ENCODE peak calls at places on chromosomes 13 and 19, in four cellular contexts. One of them, this sample, is unnamed.
A peak's percentile ranks its signal among the peaks of the same experiment; 100 is the strongest.

GRCh38 chr19:13051581-13052165 is 51.0 kb downstream of the LYL1 start:
- DNase-seq in stimulated activated effector memory CD8-positive, alpha-beta T cell treated with anti-CD3 and anti-CD28 coated beads, Interleukin-12 subunit alpha, Interleukin-12 subunit beta, amount 100 ng/mL, for 72 hours: no peak
- DNase-seq in activated B cell treated with CpG ODN at 0.5 μM for 24 hours: no peak
- DNase-seq in EL: peak; percentile 43
- DNase-seq in this sample: peak; percentile 85

GRCh38 chr13:92346046-92346445 is 880.6 kb upstream of the GPC6 start:
- DNase-seq in activated B cell treated with CpG ODN at 0.5 μM for 24 hours: no peak
- DNase-seq in EL: no peak
- DNase-seq in stimulated activated effector memory CD8-positive, alpha-beta T cell treated with anti-CD3 and anti-CD28 coated beads, Interleukin-12 subunit alpha, Interleukin-12 subunit beta, amount 100 ng/mL, for 72 hours: no peak
- DNase-seq in this sample: no peak

GRCh38 chr13:80339578-80339840 is 1.4 kb downstream of the SPRY2 start:
- DNase-seq in activated B cell treated with CpG ODN at 0.5 μM for 24 hours: no peak
- DNase-seq in EL: no peak
- DNase-seq in stimulated activated effector memory CD8-positive, alpha-beta T cell treated with anti-CD3 and anti-CD28 coated beads, Interleukin-12 subunit alpha, Interleukin-12 subunit beta, amount 100 ng/mL, for 72 hours: no peak
- DNase-seq in this sample: no peak

GRCh38 chr19:35533822-35534521 is 716 bp downstream of the GAPDHS start:
- DNase-seq in activated B cell treated with CpG ODN at 0.5 μM for 24 hours: no peak
- DNase-seq in stimulated activated effector memory CD8-positive, alpha-beta T cell treated with anti-CD3 and anti-CD28 coated beads, Interleukin-12 subunit alpha, Interleukin-12 subunit beta, amount 100 ng/mL, for 72 hours: no peak
- DNase-seq in EL: peak; percentile 23
- DNase-seq in this sample: no peak

GRCh38 chr13:114132419-114133121 is at the start of gene RASA3:
- DNase-seq in EL: peak; percentile 81
- DNase-seq in activated B cell treated with CpG ODN at 0.5 μM for 24 hours: peak; percentile 73
- DNase-seq in stimulated activated effector memory CD8-positive, alpha-beta T cell treated with anti-CD3 and anti-CD28 coated beads, Interleukin-12 subunit alpha, Interleukin-12 subunit beta, amount 100 ng/mL, for 72 hours: peak; percentile 61
- DNase-seq in this sample: peak; percentile 87

GRCh38 chr19:46892252-46893179 is 31.7 kb downstream of the ARHGAP35 start:
- DNase-seq in EL: no peak
- DNase-seq in stimulated activated effector memory CD8-positive, alpha-beta T cell treated with anti-CD3 and anti-CD28 coated beads, Interleukin-12 subunit alpha, Interleukin-12 subunit beta, amount 100 ng/mL, for 72 hours: no peak
- DNase-seq in activated B cell treated with CpG ODN at 0.5 μM for 24 hours: no peak
- DNase-seq in this sample: no peak

GRCh38 chr13:25046274-25046984 is 49.5 kb upstream of the PABPC3 start:
- DNase-seq in stimulated activated effector memory CD8-positive, alpha-beta T cell treated with anti-CD3 and anti-CD28 coated beads, Interleukin-12 subunit alpha, Interleukin-12 subunit beta, amount 100 ng/mL, for 72 hours: no peak
- DNase-seq in activated B cell treated with CpG ODN at 0.5 μM for 24 hours: no peak
- DNase-seq in EL: no peak
- DNase-seq in this sample: no peak

GRCh38 chr13:29428310-29428991 is 167.0 kb downstream of the SLC7A1 start:
- DNase-seq in activated B cell treated with CpG ODN at 0.5 μM for 24 hours: no peak
- DNase-seq in EL: peak; percentile 31
- DNase-seq in stimulated activated effector memory CD8-positive, alpha-beta T cell treated with anti-CD3 and anti-CD28 coated beads, Interleukin-12 subunit alpha, Interleukin-12 subunit beta, amount 100 ng/mL, for 72 hours: no peak
- DNase-seq in this sample: no peak

GRCh38 chr13:38346764-38347163 is 2.9 kb upstream of the UFM1 start:
- DNase-seq in activated B cell treated with CpG ODN at 0.5 μM for 24 hours: no peak
- DNase-seq in EL: no peak
- DNase-seq in stimulated activated effector memory CD8-positive, alpha-beta T cell treated with anti-CD3 and anti-CD28 coated beads, Interleukin-12 subunit alpha, Interleukin-12 subunit beta, amount 100 ng/mL, for 72 hours: no peak
- DNase-seq in this sample: no peak

GRCh38 chr13:28551498-28551895 is 56.6 kb upstream of the FLT1 start:
- DNase-seq in stimulated activated effector memory CD8-positive, alpha-beta T cell treated with anti-CD3 and anti-CD28 coated beads, Interleukin-12 subunit alpha, Interleukin-12 subunit beta, amount 100 ng/mL, for 72 hours: no peak
- DNase-seq in activated B cell treated with CpG ODN at 0.5 μM for 24 hours: no peak
- DNase-seq in EL: no peak
- DNase-seq in this sample: no peak

GRCh38 chr19:8163781-8164180 is 14.4 kb upstream of the FBN3 start:
- DNase-seq in EL: no peak
- DNase-seq in stimulated activated effector memory CD8-positive, alpha-beta T cell treated with anti-CD3 and anti-CD28 coated beads, Interleukin-12 subunit alpha, Interleukin-12 subunit beta, amount 100 ng/mL, for 72 hours: no peak
- DNase-seq in activated B cell treated with CpG ODN at 0.5 μM for 24 hours: no peak
- DNase-seq in this sample: no peak

GRCh38 chr19:52734340-52734892 is 428 bp downstream of the ZNF611 start:
- DNase-seq in EL: peak; percentile 33
- DNase-seq in activated B cell treated with CpG ODN at 0.5 μM for 24 hours: no peak
- DNase-seq in stimulated activated effector memory CD8-positive, alpha-beta T cell treated with anti-CD3 and anti-CD28 coated beads, Interleukin-12 subunit alpha, Interleukin-12 subunit beta, amount 100 ng/mL, for 72 hours: no peak
- DNase-seq in this sample: peak; percentile 61

GRCh38 chr19:29519146-29519545 is 6.6 kb upstream of the VSTM2B start:
- DNase-seq in stimulated activated effector memory CD8-positive, alpha-beta T cell treated with anti-CD3 and anti-CD28 coated beads, Interleukin-12 subunit alpha, Interleukin-12 subunit beta, amount 100 ng/mL, for 72 hours: no peak
- DNase-seq in activated B cell treated with CpG ODN at 0.5 μM for 24 hours: no peak
- DNase-seq in EL: no peak
- DNase-seq in this sample: no peak

GRCh38 chr13:79393564-79394249 is 12.3 kb downstream of the RBM26 start:
- DNase-seq in activated B cell treated with CpG ODN at 0.5 μM for 24 hours: peak; percentile 47
- DNase-seq in stimulated activated effector memory CD8-positive, alpha-beta T cell treated with anti-CD3 and anti-CD28 coated beads, Interleukin-12 subunit alpha, Interleukin-12 subunit beta, amount 100 ng/mL, for 72 hours: no peak
- DNase-seq in EL: no peak
- DNase-seq in this sample: no peak

GRCh38 chr13:113647351-113648217 is 10.4 kb downstream of the ATP4B start:
- DNase-seq in EL: peak; percentile 39
- DNase-seq in stimulated activated effector memory CD8-positive, alpha-beta T cell treated with anti-CD3 and anti-CD28 coated beads, Interleukin-12 subunit alpha, Interleukin-12 subunit beta, amount 100 ng/mL, for 72 hours: no peak
- DNase-seq in activated B cell treated with CpG ODN at 0.5 μM for 24 hours: peak; percentile 10
- DNase-seq in this sample: peak; percentile 93

GRCh38 chr13:98071316-98071715 is 71.6 kb upstream of the FARP1 start:
- DNase-seq in activated B cell treated with CpG ODN at 0.5 μM for 24 hours: no peak
- DNase-seq in EL: no peak
- DNase-seq in stimulated activated effector memory CD8-positive, alpha-beta T cell treated with anti-CD3 and anti-CD28 coated beads, Interleukin-12 subunit alpha, Interleukin-12 subunit beta, amount 100 ng/mL, for 72 hours: no peak
- DNase-seq in this sample: no peak

GRCh38 chr19:35290381-35291135 is 1.4 kb upstream of the MAG start:
- DNase-seq in activated B cell treated with CpG ODN at 0.5 μM for 24 hours: no peak
- DNase-seq in stimulated activated effector memory CD8-positive, alpha-beta T cell treated with anti-CD3 and anti-CD28 coated beads, Interleukin-12 subunit alpha, Interleukin-12 subunit beta, amount 100 ng/mL, for 72 hours: no peak
- DNase-seq in EL: no peak
- DNase-seq in this sample: no peak

GRCh38 chr13:100601716-100602115 is 13.1 kb upstream of the GGACT start:
- DNase-seq in EL: no peak
- DNase-seq in activated B cell treated with CpG ODN at 0.5 μM for 24 hours: no peak
- DNase-seq in stimulated activated effector memory CD8-positive, alpha-beta T cell treated with anti-CD3 and anti-CD28 coated beads, Interleukin-12 subunit alpha, Interleukin-12 subunit beta, amount 100 ng/mL, for 72 hours: no peak
- DNase-seq in this sample: no peak

GRCh38 chr13:109668433-109669233 is 117.8 kb downstream of the IRS2 start:
- DNase-seq in activated B cell treated with CpG ODN at 0.5 μM for 24 hours: no peak
- DNase-seq in EL: no peak
- DNase-seq in stimulated activated effector memory CD8-positive, alpha-beta T cell treated with anti-CD3 and anti-CD28 coated beads, Interleukin-12 subunit alpha, Interleukin-12 subunit beta, amount 100 ng/mL, for 72 hours: no peak
- DNase-seq in this sample: no peak

GRCh38 chr13:66312312-66313087 is 917.6 kb downstream of the PCDH9 start:
- DNase-seq in activated B cell treated with CpG ODN at 0.5 μM for 24 hours: no peak
- DNase-seq in EL: peak; percentile 67
- DNase-seq in stimulated activated effector memory CD8-positive, alpha-beta T cell treated with anti-CD3 and anti-CD28 coated beads, Interleukin-12 subunit alpha, Interleukin-12 subunit beta, amount 100 ng/mL, for 72 hours: no peak
- DNase-seq in this sample: no peak

GRCh38 chr13:111267784-111268183 is 52.7 kb upstream of the TEX29 start:
- DNase-seq in stimulated activated effector memory CD8-positive, alpha-beta T cell treated with anti-CD3 and anti-CD28 coated beads, Interleukin-12 subunit alpha, Interleukin-12 subunit beta, amount 100 ng/mL, for 72 hours: no peak
- DNase-seq in EL: no peak
- DNase-seq in activated B cell treated with CpG ODN at 0.5 μM for 24 hours: no peak
- DNase-seq in this sample: no peak